ENCODE peak calls at places on chromosomes 4 and X, in eight cellular contexts. One of them, this sample, is unnamed.

GRCh38 chr4:79258614-79259176 is 67.2 kb downstream of the NAA11 start:
- DNase-seq in AG04449: no peak
- DNase-seq in fibroblast of mammary gland: no peak
- DNase-seq in cardiac fibroblast: no peak
- DNase-seq in dorsolateral prefrontal cortex: no peak
- DNase-seq in body of pancreas: no peak
- DNase-seq in GM23338: no peak
- DNase-seq in AG10803: no peak
- DNase-seq in this sample: no peak

GRCh38 chr4:146329042-146329716 is 114.8 kb downstream of the REELD1 start:
- DNase-seq in AG04449: peak
- DNase-seq in fibroblast of mammary gland: peak
- DNase-seq in cardiac fibroblast: peak
- DNase-seq in dorsolateral prefrontal cortex: no peak
- DNase-seq in body of pancreas: no peak
- DNase-seq in GM23338: no peak
- DNase-seq in AG10803: peak
- DNase-seq in this sample: peak

GRCh38 chr4:177728361-177729152 is 286.3 kb upstream of the AGA start:
- DNase-seq in AG04449: no peak
- DNase-seq in fibroblast of mammary gland: no peak
- DNase-seq in cardiac fibroblast: no peak
- DNase-seq in dorsolateral prefrontal cortex: no peak
- DNase-seq in body of pancreas: peak
- DNase-seq in GM23338: peak
- DNase-seq in AG10803: no peak
- DNase-seq in this sample: no peak

GRCh38 chrX:153884136-153885076 is 1.6 kb downstream of the L1CAM start:
- DNase-seq in AG04449: no peak
- DNase-seq in fibroblast of mammary gland: no peak
- DNase-seq in cardiac fibroblast: no peak
- DNase-seq in dorsolateral prefrontal cortex: no peak
- DNase-seq in body of pancreas: no peak
- DNase-seq in GM23338: peak
- DNase-seq in AG10803: no peak
- DNase-seq in this sample: no peak

GRCh38 chr4:161197912-161198311 is 965.9 kb downstream of the FSTL5 start:
- DNase-seq in AG04449: no peak
- DNase-seq in fibroblast of mammary gland: no peak
- DNase-seq in cardiac fibroblast: no peak
- DNase-seq in dorsolateral prefrontal cortex: no peak
- DNase-seq in body of pancreas: no peak
- DNase-seq in GM23338: peak
- DNase-seq in AG10803: no peak
- DNase-seq in this sample: no peak

GRCh38 chr4:123037809-123038208 is 115.4 kb upstream of the NUDT6 start:
- DNase-seq in AG04449: peak
- DNase-seq in fibroblast of mammary gland: peak
- DNase-seq in cardiac fibroblast: peak
- DNase-seq in dorsolateral prefrontal cortex: no peak
- DNase-seq in body of pancreas: no peak
- DNase-seq in GM23338: no peak
- DNase-seq in AG10803: peak
- DNase-seq in this sample: no peak

GRCh38 chr4:74543983-74544382 is 99.0 kb downstream of the AREG start:
- DNase-seq in AG04449: peak
- DNase-seq in fibroblast of mammary gland: peak
- DNase-seq in cardiac fibroblast: peak
- DNase-seq in dorsolateral prefrontal cortex: no peak
- DNase-seq in body of pancreas: no peak
- DNase-seq in GM23338: no peak
- DNase-seq in AG10803: peak
- DNase-seq in this sample: peak

GRCh38 chrX:139802048-139802447 is 94.1 kb upstream of the MCF2 start:
- DNase-seq in AG04449: no peak
- DNase-seq in fibroblast of mammary gland: no peak
- DNase-seq in cardiac fibroblast: no peak
- DNase-seq in dorsolateral prefrontal cortex: no peak
- DNase-seq in body of pancreas: no peak
- DNase-seq in GM23338: no peak
- DNase-seq in AG10803: no peak
- DNase-seq in this sample: no peak

GRCh38 chr4:152278172-152278504 is 257.8 kb downstream of the FBXW7 start:
- DNase-seq in AG04449: no peak
- DNase-seq in fibroblast of mammary gland: no peak
- DNase-seq in cardiac fibroblast: no peak
- DNase-seq in dorsolateral prefrontal cortex: no peak
- DNase-seq in body of pancreas: no peak
- DNase-seq in GM23338: no peak
- DNase-seq in AG10803: no peak
- DNase-seq in this sample: no peak

GRCh38 chrX:27966955-27967354 is 14.3 kb downstream of the DCAF8L1 start:
- DNase-seq in AG04449: no peak
- DNase-seq in fibroblast of mammary gland: peak
- DNase-seq in cardiac fibroblast: peak
- DNase-seq in dorsolateral prefrontal cortex: no peak
- DNase-seq in body of pancreas: peak
- DNase-seq in GM23338: no peak
- DNase-seq in AG10803: peak
- DNase-seq in this sample: no peak

GRCh38 chr4:99945718-99946345 is 586 bp downstream of the DNAJB14 start:
- DNase-seq in AG04449: no peak
- DNase-seq in fibroblast of mammary gland: peak
- DNase-seq in cardiac fibroblast: peak
- DNase-seq in dorsolateral prefrontal cortex: no peak
- DNase-seq in body of pancreas: peak
- DNase-seq in GM23338: peak
- DNase-seq in AG10803: peak
- DNase-seq in this sample: no peak

GRCh38 chr4:121594796-121595526 is 101.8 kb downstream of the ANXA5 start:
- DNase-seq in AG04449: no peak
- DNase-seq in fibroblast of mammary gland: peak
- DNase-seq in cardiac fibroblast: peak
- DNase-seq in dorsolateral prefrontal cortex: no peak
- DNase-seq in body of pancreas: peak
- DNase-seq in GM23338: no peak
- DNase-seq in AG10803: peak
- DNase-seq in this sample: peak

GRCh38 chrX:40009890-40010289 is 87.9 kb downstream of the BCOR start:
- DNase-seq in AG04449: no peak
- DNase-seq in fibroblast of mammary gland: no peak
- DNase-seq in cardiac fibroblast: no peak
- DNase-seq in dorsolateral prefrontal cortex: no peak
- DNase-seq in body of pancreas: no peak
- DNase-seq in GM23338: peak
- DNase-seq in AG10803: no peak
- DNase-seq in this sample: no peak

GRCh38 chr4:118751634-118752293 is 66.6 kb downstream of the METTL14 start:
- DNase-seq in AG04449: no peak
- DNase-seq in fibroblast of mammary gland: peak
- DNase-seq in cardiac fibroblast: peak
- DNase-seq in dorsolateral prefrontal cortex: no peak
- DNase-seq in body of pancreas: no peak
- DNase-seq in GM23338: no peak
- DNase-seq in AG10803: peak
- DNase-seq in this sample: no peak

GRCh38 chr4:115234405-115235093 is 121.1 kb upstream of the NDST4 start:
- DNase-seq in AG04449: no peak
- DNase-seq in fibroblast of mammary gland: peak
- DNase-seq in cardiac fibroblast: no peak
- DNase-seq in dorsolateral prefrontal cortex: no peak
- DNase-seq in body of pancreas: no peak
- DNase-seq in GM23338: peak
- DNase-seq in AG10803: no peak
- DNase-seq in this sample: no peak

GRCh38 chr4:141977433-141977832 is 341.1 kb downstream of the IL15 start:
- DNase-seq in AG04449: no peak
- DNase-seq in fibroblast of mammary gland: no peak
- DNase-seq in cardiac fibroblast: no peak
- DNase-seq in dorsolateral prefrontal cortex: no peak
- DNase-seq in body of pancreas: no peak
- DNase-seq in GM23338: no peak
- DNase-seq in AG10803: no peak
- DNase-seq in this sample: no peak

GRCh38 chrX:129360175-129360574 is 163.1 kb downstream of the SMARCA1 start:
- DNase-seq in AG04449: no peak
- DNase-seq in fibroblast of mammary gland: peak
- DNase-seq in cardiac fibroblast: peak
- DNase-seq in dorsolateral prefrontal cortex: no peak
- DNase-seq in body of pancreas: peak
- DNase-seq in GM23338: peak
- DNase-seq in AG10803: peak
- DNase-seq in this sample: no peak

GRCh38 chr4:141352775-141353544 is 132.3 kb downstream of the ZNF330 start:
- DNase-seq in AG04449: peak
- DNase-seq in fibroblast of mammary gland: peak
- DNase-seq in cardiac fibroblast: peak
- DNase-seq in dorsolateral prefrontal cortex: no peak
- DNase-seq in body of pancreas: no peak
- DNase-seq in GM23338: peak
- DNase-seq in AG10803: peak
- DNase-seq in this sample: peak

GRCh38 chr4:113467581-113467980 is 294.0 kb downstream of the CAMK2D start:
- DNase-seq in AG04449: no peak
- DNase-seq in fibroblast of mammary gland: peak
- DNase-seq in cardiac fibroblast: peak
- DNase-seq in dorsolateral prefrontal cortex: no peak
- DNase-seq in body of pancreas: no peak
- DNase-seq in GM23338: no peak
- DNase-seq in AG10803: peak
- DNase-seq in this sample: no peak

GRCh38 chr4:78517050-78517652 is 34.4 kb upstream of the ANXA3 start:
- DNase-seq in AG04449: no peak
- DNase-seq in fibroblast of mammary gland: peak
- DNase-seq in cardiac fibroblast: peak
- DNase-seq in dorsolateral prefrontal cortex: no peak
- DNase-seq in body of pancreas: peak
- DNase-seq in GM23338: peak
- DNase-seq in AG10803: peak
- DNase-seq in this sample: no peak

GRCh38 chr4:119315036-119315435 is 6.9 kb downstream of the FABP2 start:
- DNase-seq in AG04449: no peak
- DNase-seq in fibroblast of mammary gland: peak
- DNase-seq in cardiac fibroblast: no peak
- DNase-seq in dorsolateral prefrontal cortex: no peak
- DNase-seq in body of pancreas: no peak
- DNase-seq in GM23338: no peak
- DNase-seq in AG10803: peak
- DNase-seq in this sample: no peak

DNA sequence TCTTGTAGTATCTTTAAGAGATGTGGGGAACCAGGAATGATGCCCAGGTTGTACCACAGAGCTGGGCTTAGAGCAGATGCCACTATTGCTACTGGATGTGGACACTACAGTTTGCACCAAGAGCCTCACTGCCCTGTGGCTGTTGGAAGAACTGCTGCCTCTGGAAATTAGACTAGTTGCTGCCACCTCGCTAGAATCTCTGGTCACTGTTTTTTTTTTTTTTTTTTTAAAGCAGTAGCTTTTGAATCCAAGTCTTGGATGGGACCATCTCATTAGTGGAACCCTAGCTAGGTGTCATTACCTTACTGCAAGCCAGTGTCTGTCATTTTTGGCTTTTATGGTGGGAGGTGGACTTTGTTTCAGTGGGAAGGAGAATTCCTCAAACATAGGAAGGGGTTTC is 105.5 kb downstream of the ARHGAP10 start:
- DNase-seq in AG04449: no peak
- DNase-seq in fibroblast of mammary gland: no peak
- DNase-seq in cardiac fibroblast: no peak
- DNase-seq in dorsolateral prefrontal cortex: no peak
- DNase-seq in body of pancreas: no peak
- DNase-seq in GM23338: peak
- DNase-seq in AG10803: no peak
- DNase-seq in this sample: no peak
- H3K4me3 ChIP-seq in AG04449: no peak
- H3K4me3 ChIP-seq in fibroblast of mammary gland: no peak
- H3K4me3 ChIP-seq in cardiac fibroblast: no peak
- H3K4me3 ChIP-seq in dorsolateral prefrontal cortex: no peak
- H3K4me3 ChIP-seq in body of pancreas: no peak
- H3K4me3 ChIP-seq in GM23338: no peak
- H3K4me3 ChIP-seq in AG10803: no peak
- H3K4me3 ChIP-seq in this sample: no peak

GRCh38 chr4:17614416-17615299 is at the start of gene MED28:
- DNase-seq in AG04449: peak
- DNase-seq in fibroblast of mammary gland: peak
- DNase-seq in cardiac fibroblast: peak
- DNase-seq in dorsolateral prefrontal cortex: peak
- DNase-seq in body of pancreas: peak
- DNase-seq in GM23338: peak
- DNase-seq in AG10803: peak
- DNase-seq in this sample: peak
- TF ChIP-seq CTCF in AG04449: no peak
- TF ChIP-seq CTCF in fibroblast of mammary gland: no peak
- TF ChIP-seq CTCF in cardiac fibroblast: no peak
- TF ChIP-seq CTCF in dorsolateral prefrontal cortex: peak
- TF ChIP-seq CTCF in body of pancreas: peak
- TF ChIP-seq CTCF in GM23338: no peak
- TF ChIP-seq CTCF in AG10803: no peak
- TF ChIP-seq CTCF in this sample: no peak

GRCh38 chr4:15479913-15480185 is 10.2 kb downstream of the CC2D2A start:
- DNase-seq in AG04449: no peak
- DNase-seq in fibroblast of mammary gland: peak
- DNase-seq in cardiac fibroblast: peak
- DNase-seq in dorsolateral prefrontal cortex: no peak
- DNase-seq in body of pancreas: no peak
- DNase-seq in GM23338: no peak
- DNase-seq in AG10803: peak
- DNase-seq in this sample: peak
- H3K4me3 ChIP-seq in AG04449: peak
- H3K4me3 ChIP-seq in fibroblast of mammary gland: peak
- H3K4me3 ChIP-seq in cardiac fibroblast: peak
- H3K4me3 ChIP-seq in dorsolateral prefrontal cortex: peak
- H3K4me3 ChIP-seq in body of pancreas: no peak
- H3K4me3 ChIP-seq in GM23338: peak
- H3K4me3 ChIP-seq in AG10803: peak
- H3K4me3 ChIP-seq in this sample: peak

GRCh38 chr4:40827774-40828173 is 78.0 kb downstream of the NSUN7 start:
- DNase-seq in AG04449: no peak
- DNase-seq in fibroblast of mammary gland: no peak
- DNase-seq in cardiac fibroblast: no peak
- DNase-seq in dorsolateral prefrontal cortex: no peak
- DNase-seq in body of pancreas: no peak
- DNase-seq in GM23338: no peak
- DNase-seq in AG10803: no peak
- DNase-seq in this sample: no peak

GRCh38 chr4:40828661-40829060 is 78.9 kb downstream of the NSUN7 start:
- DNase-seq in AG04449: no peak
- DNase-seq in fibroblast of mammary gland: no peak
- DNase-seq in cardiac fibroblast: no peak
- DNase-seq in dorsolateral prefrontal cortex: no peak
- DNase-seq in body of pancreas: no peak
- DNase-seq in GM23338: no peak
- DNase-seq in AG10803: no peak
- DNase-seq in this sample: no peak

GRCh38 chr4:40829586-40829985 is 79.8 kb downstream of the NSUN7 start:
- DNase-seq in AG04449: no peak
- DNase-seq in fibroblast of mammary gland: no peak
- DNase-seq in cardiac fibroblast: no peak
- DNase-seq in dorsolateral prefrontal cortex: no peak
- DNase-seq in body of pancreas: peak
- DNase-seq in GM23338: no peak
- DNase-seq in AG10803: no peak
- DNase-seq in this sample: no peak

GRCh38 chr4:40825014-40825838 is 75.5 kb downstream of the NSUN7 start:
- DNase-seq in AG04449: no peak
- DNase-seq in fibroblast of mammary gland: no peak
- DNase-seq in cardiac fibroblast: no peak
- DNase-seq in dorsolateral prefrontal cortex: no peak
- DNase-seq in body of pancreas: no peak
- DNase-seq in GM23338: no peak
- DNase-seq in AG10803: no peak
- DNase-seq in this sample: no peak

GRCh38 chr4:40826821-40827220 is 77.1 kb downstream of the NSUN7 start:
- DNase-seq in AG04449: no peak
- DNase-seq in fibroblast of mammary gland: no peak
- DNase-seq in cardiac fibroblast: no peak
- DNase-seq in dorsolateral prefrontal cortex: no peak
- DNase-seq in body of pancreas: no peak
- DNase-seq in GM23338: no peak
- DNase-seq in AG10803: no peak
- DNase-seq in this sample: no peak
- TF ChIP-seq CTCF in AG04449: no peak
- TF ChIP-seq CTCF in fibroblast of mammary gland: no peak
- TF ChIP-seq CTCF in cardiac fibroblast: no peak
- TF ChIP-seq CTCF in dorsolateral prefrontal cortex: no peak
- TF ChIP-seq CTCF in body of pancreas: no peak
- TF ChIP-seq CTCF in GM23338: no peak
- TF ChIP-seq CTCF in AG10803: no peak
- TF ChIP-seq CTCF in this sample: no peak